ENCODE peak calls at places on chromosomes 16 and 17, in six cellular contexts. L is GM23338, J is H1, N is K562, C is WTC11, Y is GM12878. V is an unnamed sample.

GRCh38 chr16:8863594-8864424 is 5.0 kb downstream of the CARHSP1 start:
- DNase-seq in C (peak), L (peak), Y (no peak), J (no peak), N (peak), V (peak)

GRCh38 chr16:56872863-56873391 is 7.9 kb downstream of the SLC12A3 start:
- DNase-seq in N (no peak), J (no peak), C (no peak), Y (no peak), L (no peak), V (no peak)

GRCh38 chr16:67655363-67655762 is 4.7 kb downstream of the ACD start:
- DNase-seq in L (no peak), J (no peak), N (no peak), C (no peak), Y (no peak), V (no peak)

GRCh38 chr17:42159796-42160551 is 5.2 kb upstream of the RAB5C start:
- DNase-seq in C (no peak), J (no peak), Y (no peak), L (no peak), N (no peak), V (no peak)

GRCh38 chr16:68665501-68665900 is 20.4 kb downstream of the CDH3 start:
- DNase-seq in N (no peak), L (no peak), J (no peak), C (no peak), Y (no peak), V (no peak)

GRCh38 chr17:80360396-80360795 is 54.6 kb upstream of the ENDOV start:
- DNase-seq in J (no peak), N (no peak), Y (no peak), L (no peak), C (no peak), V (no peak)

GRCh38 chr17:73342057-73342522 is 30.3 kb upstream of the CDC42EP4 start:
- DNase-seq in C (peak), N (no peak), Y (peak), L (peak), J (peak), V (no peak)

GRCh38 chr16:15041260-15042011 is 14.4 kb downstream of the NTAN1 start:
- DNase-seq in J (no peak), N (peak), L (peak), Y (no peak), C (peak), V (no peak)

GRCh38 chr17:64081802-64082799 is 47.8 kb downstream of the ERN1 start:
- DNase-seq in C (no peak), J (no peak), Y (peak), L (no peak), N (peak), V (peak)

GRCh38 chr17:57832711-57833596 is 16.9 kb downstream of the MRPS23 start:
- DNase-seq in L (peak), Y (no peak), J (peak), N (peak), C (peak), V (peak)

GRCh38 chr17:5557485-5557884 is 26.8 kb downstream of the NLRP1 start:
- DNase-seq in L (no peak), J (no peak), C (no peak), N (no peak), Y (no peak), V (no peak)

GRCh38 chr17:39194089-39194984 is 3.1 kb downstream of the CACNB1 start:
- DNase-seq in L (peak), N (peak), C (peak), Y (no peak), J (no peak), V (peak)

GRCh38 chr17:56521439-56522141 is 71.9 kb upstream of the NOG start:
- DNase-seq in C (no peak), N (no peak), Y (no peak), L (peak), J (no peak), V (no peak)

GRCh38 chr16:70157105-70157476 is 16.5 kb upstream of the CLEC18C start:
- DNase-seq in L (no peak), J (no peak), Y (no peak), N (no peak), C (no peak), V (no peak)

GRCh38 chr16:8675183-8676159 is 1.1 kb downstream of the ABAT start:
- DNase-seq in N (no peak), Y (no peak), C (no peak), L (no peak), J (no peak), V (peak)

GRCh38 chr16:27237229-27238015 is 31.1 kb downstream of the NSMCE1 start:
- DNase-seq in Y (peak), C (no peak), J (no peak), N (no peak), L (peak), V (no peak)

GRCh38 chr17:71666047-71666446 is 454.8 kb upstream of the SOX9 start:
- DNase-seq in C (no peak), N (no peak), L (no peak), Y (no peak), J (no peak), V (no peak)

GRCh38 chr16:68298907-68299515 is 11.7 kb downstream of the SLC7A6OS start:
- DNase-seq in C (no peak), N (no peak), Y (no peak), J (no peak), L (no peak), V (peak)

GRCh38 chr16:55494994-55495421 is 13.9 kb upstream of the LPCAT2 start:
- DNase-seq in J (no peak), C (no peak), L (peak), Y (no peak), N (no peak), V (peak)

GRCh38 chr16:53817812-53818211 is 113.9 kb downstream of the FTO start:
- DNase-seq in Y (no peak), L (no peak), J (no peak), N (no peak), C (no peak), V (no peak)

GRCh38 chr16:84520778-84521770 is 16.6 kb upstream of the MEAK7 start:
- DNase-seq in Y (no peak), N (no peak), C (no peak), J (no peak), L (no peak), V (no peak)

GRCh38 chr17:41683441-41684007 is 5.2 kb upstream of the EIF1 start:
- DNase-seq in J (no peak), N (no peak), Y (no peak), C (no peak), L (no peak), V (no peak)

GRCh38 chr17:82670661-82671060 is 22.4 kb upstream of the WDR45B start:
- DNase-seq in N (no peak), J (no peak), L (no peak), Y (no peak), C (no peak), V (no peak)

DNA sequence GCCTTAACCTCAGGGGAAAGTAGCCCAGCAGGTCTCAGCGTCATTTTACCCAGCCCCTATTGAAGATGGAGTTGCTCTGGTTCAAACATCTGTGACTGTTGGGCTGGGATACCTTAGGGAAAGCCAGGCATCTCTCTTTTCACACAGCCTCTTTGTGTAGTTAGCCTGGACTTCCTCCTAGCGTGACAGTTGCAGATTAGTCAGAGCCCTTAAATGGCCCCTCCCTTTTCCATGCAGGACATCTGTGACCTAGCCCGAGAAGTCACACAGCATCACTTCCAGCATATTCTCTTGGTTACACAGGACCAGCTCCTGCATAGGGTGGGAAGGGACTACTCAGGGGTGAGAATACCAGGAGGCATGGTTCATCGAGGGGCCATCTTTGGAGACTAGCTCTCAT is 375.0 kb upstream of the RBFOX1 start:
- DNase-seq in N (no peak), J (no peak), Y (no peak), L (no peak), C (no peak), V (no peak)
- TF ChIP-seq CREB1 in N (no peak), J (no peak), Y (no peak), L (no peak), C (no peak), V (no peak)

DNA sequence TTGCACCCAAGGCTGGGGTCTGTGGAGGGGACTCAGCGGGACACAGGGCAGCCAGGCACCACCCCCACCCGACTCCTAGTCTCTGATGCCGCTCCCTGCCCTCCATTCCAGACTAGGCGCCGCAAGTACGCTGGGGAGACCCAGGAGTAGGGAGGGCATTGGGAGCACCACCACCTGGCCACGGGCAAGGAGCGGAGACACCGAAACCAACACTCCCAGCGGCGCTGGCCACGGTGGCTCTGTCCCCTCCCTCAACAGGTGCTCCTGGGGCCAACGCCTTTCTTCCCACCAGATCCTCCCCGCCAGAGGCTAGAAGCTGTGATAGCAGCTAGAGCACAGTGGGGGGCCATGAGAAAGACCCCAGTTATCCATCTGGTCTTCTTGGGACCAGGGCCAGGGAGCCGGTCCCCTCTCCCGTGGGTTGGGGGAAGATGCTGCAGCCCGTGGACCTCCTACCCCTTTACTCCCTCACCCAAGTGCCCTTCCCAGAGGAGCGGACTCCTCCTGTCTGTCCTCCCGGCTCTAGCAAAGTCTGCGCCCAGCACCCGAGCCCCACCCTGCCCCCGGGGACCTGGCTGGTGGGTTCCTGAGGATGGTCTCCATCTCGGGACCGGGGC is 453 bp upstream of the SYNGR3 start:
- DNase-seq in C (peak), J (no peak), N (no peak), L (peak), Y (no peak), V (no peak)
- TF ChIP-seq CREB1 in C (no peak), J (no peak), N (no peak), L (no peak), Y (no peak), V (no peak)

GRCh38 chr16:1162701-1163566 is 10.0 kb downstream of the CACNA1H start:
- DNase-seq in Y (no peak), C (no peak), L (no peak), N (no peak), J (no peak), V (no peak)

GRCh38 chr16:1164975-1165374 is 12.1 kb downstream of the CACNA1H start:
- DNase-seq in C (no peak), N (no peak), L (no peak), Y (no peak), J (no peak), V (no peak)

GRCh38 chr16:1164382-1164781 is 11.5 kb downstream of the CACNA1H start:
- DNase-seq in L (no peak), N (no peak), C (no peak), J (no peak), Y (no peak), V (no peak)

GRCh38 chr16:1165511-1165910 is 12.6 kb downstream of the CACNA1H start:
- DNase-seq in L (no peak), C (no peak), J (no peak), N (no peak), Y (no peak), V (no peak)

GRCh38 chr16:1163567-1164055 is 10.7 kb downstream of the CACNA1H start:
- DNase-seq in L (no peak), N (no peak), C (no peak), Y (no peak), J (no peak), V (no peak)
- TF ChIP-seq CREB1 in L (no peak), N (no peak), C (no peak), Y (no peak), J (no peak), V (no peak)

GRCh38 chr16:88737298-88738166 is 31.2 kb downstream of the CTU2 start:
- DNase-seq in L (peak), N (peak), J (peak), Y (peak), C (peak), V (peak)
- TF ChIP-seq CREB1 in L (peak), N (peak), J (peak), Y (no peak), C (no peak), V (no peak)

V was measured in HepG2.